ENCODE peak calls at places on chromosomes 6 and 20, in six cellular contexts. G, V, F, H, D and R are unnamed samples.

GRCh38 chr6:14273196-14273595 is 155.6 kb downstream of the CD83 start:
- DNase-seq in D (no peak), F (peak; percentile 28), H (peak; percentile 42), V (no peak), G (no peak), R (no peak)

GRCh38 chr6:166760288-166760687 is 133.2 kb upstream of the RPS6KA2 start:
- DNase-seq in H (no peak), F (no peak), G (no peak), D (no peak), V (peak; percentile 77), R (no peak)

GRCh38 chr20:63864978-63865640 is at the start of gene TPD52L2:
- DNase-seq in G (peak; percentile 97), V (peak; percentile 98), F (peak; percentile 98), H (peak; percentile 99), D (peak; percentile 99), R (peak; percentile 99)

GRCh38 chr6:83193747-83194582 is 808 bp downstream of the RWDD2A start:
- DNase-seq in G (peak; percentile 37), V (peak; percentile 27), F (peak; percentile 82), H (no peak), D (peak; percentile 53), R (no peak)

GRCh38 chr6:39899540-39900295 is 34.5 kb downstream of the MOCS1 start:
- DNase-seq in V (no peak), H (no peak), D (no peak), G (no peak), F (no peak), R (no peak)

GRCh38 chr6:116859264-116859663 is 17.8 kb upstream of the RFX6 start:
- DNase-seq in D (no peak), V (no peak), G (no peak), F (no peak), H (no peak), R (no peak)

GRCh38 chr6:158559338-158559894 is 475 bp upstream of the TMEM181 start:
- DNase-seq in V (no peak), G (no peak), H (no peak), F (no peak), D (no peak), R (no peak)

GRCh38 chr6:30818426-30818841 is 65.9 kb upstream of the DDR1 start:
- DNase-seq in H (no peak), V (no peak), G (no peak), F (no peak), D (peak; percentile 61), R (peak; percentile 58)

GRCh38 chr6:148548065-148548748 is 198.6 kb upstream of the UST start:
- DNase-seq in V (no peak), G (no peak), H (peak; percentile 23), D (no peak), F (no peak), R (no peak)